ENCODE peak calls at places on chromosomes 12 and 14, in four cellular contexts. O is CD4-positive, alpha-beta T cell; L is HFFc6; Q is lower lobe of right lung. M is an unnamed sample.

GRCh38 chr12:19910681-19911080 is 457.7 kb upstream of the PDE3A start:
- DNase-seq in O (no peak), L (no peak), Q (no peak), M (no peak)

GRCh38 chr12:65643595-65644386 is 180.5 kb upstream of the HMGA2 start:
- DNase-seq in O (no peak), L (peak; percentile 52), Q (no peak), M (no peak)

GRCh38 chr14:68286667-68287066 is 467.1 kb downstream of the RAD51B start:
- DNase-seq in O (no peak), L (peak; percentile 41), Q (no peak), M (no peak)

GRCh38 chr12:131094831-131095805 is 141.4 kb downstream of the ADGRD1 start:
- DNase-seq in O (no peak), L (no peak), Q (peak; percentile 32), M (no peak)

GRCh38 chr12:84165998-84166571 is 746.5 kb downstream of the SLC6A15 start:
- DNase-seq in O (no peak), L (no peak), Q (no peak), M (no peak)

GRCh38 chr12:72094490-72094889 is 155.8 kb downstream of the TPH2 start:
- DNase-seq in O (no peak), L (no peak), Q (no peak), M (no peak)

GRCh38 chr12:121536058-121536928 is 44.5 kb downstream of the KDM2B start:
- DNase-seq in O (peak; percentile 37), L (peak; percentile 83), Q (peak; percentile 91), M (peak; percentile 95)

GRCh38 chr12:107817250-107817649 is 42.7 kb downstream of the ASCL4 start:
- DNase-seq in O (no peak), L (no peak), Q (no peak), M (no peak)

GRCh38 chr14:72549848-72550247 is 344.1 kb downstream of the DPF3 start:
- DNase-seq in O (no peak), L (no peak), Q (no peak), M (no peak)

GRCh38 chr14:51209457-51209856 is 30.6 kb upstream of the TMX1 start:
- DNase-seq in O (no peak), L (no peak), Q (no peak), M (no peak)

GRCh38 chr12:74365178-74365964 is 172.3 kb upstream of the ATXN7L3B start:
- DNase-seq in O (no peak), L (peak; percentile 4), Q (peak; percentile 23), M (peak; percentile 4)

GRCh38 chr12:108724054-108724889 is 7.0 kb downstream of the CORO1C start:
- DNase-seq in O (no peak), L (peak; percentile 39), Q (no peak), M (no peak)

GRCh38 chr12:57111046-57111698 is at the start of gene STAT6:
- DNase-seq in O (peak; percentile 80), L (peak; percentile 88), Q (peak; percentile 92), M (peak; percentile 84)

GRCh38 chr12:29674463-29674862 is 109.3 kb downstream of the TMTC1 start:
- DNase-seq in O (no peak), L (no peak), Q (no peak), M (no peak)

GRCh38 chr14:47346849-47347248 is 328.6 kb downstream of the MDGA2 start:
- DNase-seq in O (no peak), L (no peak), Q (no peak), M (no peak)

GRCh38 chr14:41607119-41607785 is 576 bp downstream of the LRFN5 start:
- DNase-seq in O (no peak), L (no peak), Q (no peak), M (peak; percentile 27)

GRCh38 chr12:52956987-52957386 is 8.1 kb downstream of the KRT18 start:
- DNase-seq in O (no peak), L (no peak), Q (no peak), M (no peak)

GRCh38 chr12:92827836-92828431 is 101.2 kb downstream of the EEA1 start:
- DNase-seq in O (peak; percentile 21), L (peak; percentile 38), Q (no peak), M (peak; percentile 52)

GRCh38 chr12:54601841-54602240 is 13.4 kb upstream of the PPP1R1A start:
- DNase-seq in O (no peak), L (no peak), Q (no peak), M (no peak)
- TF ChIP-seq CTCF in O (no peak), L (peak; percentile 21), Q (no peak), M (no peak)

DNA sequence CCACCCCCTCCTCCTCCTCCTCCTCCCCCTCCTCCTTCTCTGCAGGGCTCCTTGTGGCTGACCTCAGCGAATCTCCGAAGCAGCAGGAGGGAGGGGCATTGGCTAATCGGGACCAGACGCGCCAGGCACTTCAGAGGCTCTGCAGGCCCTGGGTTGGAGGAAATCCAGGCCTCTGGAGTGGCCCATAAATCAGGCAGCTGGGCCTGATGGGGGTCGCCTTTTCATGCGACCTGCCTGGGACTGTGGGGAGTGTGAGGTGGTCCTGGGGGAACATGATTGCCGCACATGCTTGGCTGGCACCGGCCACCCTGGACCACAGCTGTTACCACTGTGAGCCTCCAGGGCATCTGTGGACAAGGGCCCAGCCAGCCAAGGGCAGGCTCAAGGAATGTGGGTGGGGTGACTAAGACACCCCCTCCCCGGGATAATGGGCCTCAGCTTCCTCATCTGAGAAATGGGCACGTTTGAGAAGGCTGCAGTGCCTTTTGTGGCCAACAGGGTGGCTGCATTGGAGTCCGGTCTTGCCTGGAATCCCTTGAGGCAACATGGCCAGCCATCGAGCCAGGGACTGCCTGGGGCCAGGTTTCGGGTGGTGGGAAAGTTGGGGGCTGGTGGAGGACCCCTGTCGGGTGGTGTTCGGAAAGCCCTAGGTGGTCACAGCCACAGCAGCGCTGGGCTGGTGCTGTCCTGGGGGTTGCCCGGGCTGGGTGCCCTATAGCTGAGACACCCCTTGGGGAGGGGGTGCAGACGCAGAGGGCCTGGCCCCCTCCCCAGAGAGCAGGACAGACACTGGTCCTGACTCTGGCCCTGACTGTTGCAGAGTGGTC is 12.0 kb downstream of the KIF26A start:
- DNase-seq in O (no peak), L (no peak), Q (no peak), M (no peak)
- TF ChIP-seq CTCF in O (peak; percentile 10), L (peak; percentile 60), Q (no peak), M (no peak)

GRCh38 chr12:88388566-88389269 is 191.6 kb downstream of the KITLG start:
- DNase-seq in O (no peak), L (peak; percentile 24), Q (no peak), M (no peak)

GRCh38 chr12:88390811-88391210 is 189.5 kb downstream of the KITLG start:
- DNase-seq in O (no peak), L (no peak), Q (no peak), M (no peak)

GRCh38 chr12:88391556-88391955 is 188.7 kb downstream of the KITLG start:
- DNase-seq in O (no peak), L (peak; percentile 82), Q (no peak), M (peak; percentile 42)

GRCh38 chr12:88393017-88393767 is 187.1 kb downstream of the KITLG start:
- DNase-seq in O (no peak), L (no peak), Q (no peak), M (no peak)
- TF ChIP-seq CTCF in O (no peak), L (peak; percentile 72), Q (peak; percentile 15), M (peak; percentile 16)

GRCh38 chr14:59018978-59019377 is 169.5 kb upstream of the DAAM1 start:
- DNase-seq in O (no peak), L (no peak), Q (no peak), M (no peak)
- TF ChIP-seq CTCF in O (no peak), L (peak; percentile 71), Q (peak; percentile 10), M (no peak)

DNA sequence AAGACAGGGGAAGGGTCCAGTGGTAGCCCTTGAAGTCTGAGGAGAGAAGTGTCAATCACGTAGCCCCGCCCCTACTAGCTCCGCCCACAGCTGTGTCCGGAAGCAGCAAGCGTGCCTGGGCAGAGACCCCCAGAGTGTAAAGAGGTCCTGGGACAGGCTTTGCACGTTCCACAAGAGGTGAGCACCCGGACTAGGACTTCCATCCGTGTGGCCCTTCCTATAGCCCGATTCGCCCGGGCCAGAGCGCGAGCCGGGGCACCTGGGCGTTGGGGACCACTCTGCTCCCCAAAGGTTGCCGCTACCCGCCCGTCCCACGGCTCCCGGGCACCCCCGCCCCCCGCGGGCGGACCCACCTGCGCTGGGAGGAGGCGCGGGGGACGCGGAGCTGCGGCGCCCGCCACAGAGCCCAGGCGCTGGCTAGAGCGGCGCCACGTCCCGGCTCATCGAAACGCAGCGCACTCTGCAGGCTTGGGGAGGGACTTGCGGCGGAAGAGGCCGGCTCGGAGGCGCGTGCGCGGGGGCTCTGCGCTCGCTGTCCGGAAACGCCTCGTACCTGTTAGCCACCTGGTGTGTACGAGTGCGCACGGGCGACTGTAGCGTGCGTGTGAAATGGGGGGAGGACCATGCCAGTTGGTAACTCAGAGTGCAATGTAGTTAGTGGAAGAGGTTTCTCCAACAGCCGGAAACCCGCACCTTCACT is at the start of gene RABGGTA:
- DNase-seq in O (peak; percentile 91), L (peak; percentile 75), Q (peak; percentile 94), M (peak; percentile 96)
- TF ChIP-seq CTCF in O (peak; percentile 75), L (peak; percentile 80), Q (peak; percentile 75), M (peak; percentile 93)

GRCh38 chr14:105200074-105200473 is 19.0 kb upstream of the NUDT14 start:
- DNase-seq in O (no peak), L (no peak), Q (no peak), M (no peak)
- TF ChIP-seq CTCF in O (no peak), L (peak; percentile 47), Q (no peak), M (peak; percentile 9)

GRCh38 chr14:90191154-90191553 is 65.2 kb upstream of the PSMC1 start:
- DNase-seq in O (no peak), L (no peak), Q (no peak), M (no peak)

GRCh38 chr14:90191585-90191984 is 64.8 kb upstream of the PSMC1 start:
- DNase-seq in O (no peak), L (no peak), Q (no peak), M (no peak)

GRCh38 chr14:90194706-90195105 is 61.6 kb upstream of the PSMC1 start:
- DNase-seq in O (no peak), L (no peak), Q (no peak), M (no peak)

GRCh38 chr14:90198541-90198940 is 57.8 kb upstream of the PSMC1 start:
- DNase-seq in O (no peak), L (no peak), Q (no peak), M (no peak)

DNA sequence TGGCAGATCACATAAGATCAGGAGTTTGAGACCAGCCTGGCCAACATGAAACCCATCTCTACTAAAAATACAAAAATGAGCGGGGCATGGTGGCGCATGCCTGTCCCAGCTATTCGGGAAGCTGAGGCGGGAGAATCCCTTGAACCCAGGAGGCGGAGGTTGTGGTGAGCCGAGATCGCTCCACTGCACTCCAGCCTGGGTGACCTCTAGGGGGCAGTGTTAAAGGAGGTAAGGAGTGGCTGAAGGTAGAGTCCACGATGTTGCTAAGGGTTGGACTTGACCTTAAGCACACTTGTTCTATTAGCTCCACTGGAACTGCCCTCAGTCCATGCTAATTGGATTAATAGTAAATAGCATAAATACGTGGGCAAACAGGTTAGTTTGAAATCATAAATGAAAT is 62.4 kb upstream of the PSMC1 start:
- DNase-seq in O (peak; percentile 3), L (no peak), Q (no peak), M (no peak)
- TF ChIP-seq CTCF in O (peak; percentile 33), L (peak; percentile 64), Q (peak; percentile 37), M (peak; percentile 47)